ENCODE peak calls at places on chromosomes 3 and 15, in ten cellular contexts. One of them, this sample, is unnamed.
A peak's percentile ranks its signal among the peaks of the same experiment; 100 is the strongest.

GRCh38 chr3:61877359-61877770 is 316.0 kb downstream of the PTPRG start:
- DNase-seq in choroid plexus epithelial cell: peak; percentile 74
- DNase-seq in cardiac muscle cell: no peak
- DNase-seq in Caco-2: peak; percentile 38
- DNase-seq in fibroblast of mammary gland: no peak
- DNase-seq in left ventricle myocardium inferior: no peak
- DNase-seq in BE2C: no peak
- DNase-seq in spleen: no peak
- DNase-seq in omental fat pad: no peak
- DNase-seq in brain microvascular endothelial cell: no peak
- DNase-seq in this sample: no peak

GRCh38 chr3:77150028-77150427 is 110.1 kb downstream of the ROBO2 start:
- DNase-seq in left ventricle myocardium inferior: no peak
- DNase-seq in choroid plexus epithelial cell: no peak
- DNase-seq in omental fat pad: no peak
- DNase-seq in Caco-2: no peak
- DNase-seq in brain microvascular endothelial cell: no peak
- DNase-seq in BE2C: no peak
- DNase-seq in spleen: no peak
- DNase-seq in cardiac muscle cell: no peak
- DNase-seq in fibroblast of mammary gland: no peak
- DNase-seq in this sample: no peak

GRCh38 chr15:67521770-67522568 is 1.0 kb downstream of the C15orf61 start:
- DNase-seq in fibroblast of mammary gland: peak; percentile 77
- DNase-seq in spleen: no peak
- DNase-seq in choroid plexus epithelial cell: peak; percentile 43
- DNase-seq in cardiac muscle cell: no peak
- DNase-seq in left ventricle myocardium inferior: no peak
- DNase-seq in BE2C: no peak
- DNase-seq in brain microvascular endothelial cell: no peak
- DNase-seq in Caco-2: no peak
- DNase-seq in omental fat pad: no peak
- DNase-seq in this sample: no peak

GRCh38 chr15:53710906-53711305 is 48.6 kb downstream of the WDR72 start:
- DNase-seq in spleen: no peak
- DNase-seq in brain microvascular endothelial cell: no peak
- DNase-seq in cardiac muscle cell: no peak
- DNase-seq in BE2C: no peak
- DNase-seq in left ventricle myocardium inferior: no peak
- DNase-seq in fibroblast of mammary gland: no peak
- DNase-seq in choroid plexus epithelial cell: no peak
- DNase-seq in Caco-2: no peak
- DNase-seq in omental fat pad: no peak
- DNase-seq in this sample: no peak

GRCh38 chr3:14371573-14372474 is 30.6 kb upstream of the SLC6A6 start:
- DNase-seq in brain microvascular endothelial cell: peak; percentile 24
- DNase-seq in BE2C: peak; percentile 78
- DNase-seq in spleen: peak; percentile 90
- DNase-seq in omental fat pad: peak; percentile 43
- DNase-seq in cardiac muscle cell: peak; percentile 96
- DNase-seq in left ventricle myocardium inferior: peak; percentile 89
- DNase-seq in choroid plexus epithelial cell: peak; percentile 42
- DNase-seq in fibroblast of mammary gland: peak; percentile 43
- DNase-seq in Caco-2: peak; percentile 48
- DNase-seq in this sample: no peak

GRCh38 chr3:184600685-184601377 is 39.2 kb downstream of the EPHB3 start:
- DNase-seq in cardiac muscle cell: no peak
- DNase-seq in choroid plexus epithelial cell: no peak
- DNase-seq in brain microvascular endothelial cell: no peak
- DNase-seq in BE2C: no peak
- DNase-seq in spleen: no peak
- DNase-seq in omental fat pad: no peak
- DNase-seq in fibroblast of mammary gland: no peak
- DNase-seq in left ventricle myocardium inferior: no peak
- DNase-seq in Caco-2: no peak
- DNase-seq in this sample: no peak

GRCh38 chr3:151880326-151880725 is 6.9 kb downstream of the SUCNR1 start:
- DNase-seq in left ventricle myocardium inferior: no peak
- DNase-seq in spleen: no peak
- DNase-seq in choroid plexus epithelial cell: no peak
- DNase-seq in Caco-2: no peak
- DNase-seq in cardiac muscle cell: no peak
- DNase-seq in brain microvascular endothelial cell: no peak
- DNase-seq in BE2C: no peak
- DNase-seq in omental fat pad: no peak
- DNase-seq in fibroblast of mammary gland: no peak
- DNase-seq in this sample: no peak

GRCh38 chr3:38133209-38133556 is 3.7 kb downstream of the ACAA1 start:
- DNase-seq in BE2C: no peak
- DNase-seq in cardiac muscle cell: no peak
- DNase-seq in spleen: no peak
- DNase-seq in choroid plexus epithelial cell: no peak
- DNase-seq in brain microvascular endothelial cell: no peak
- DNase-seq in Caco-2: no peak
- DNase-seq in omental fat pad: no peak
- DNase-seq in fibroblast of mammary gland: no peak
- DNase-seq in left ventricle myocardium inferior: no peak
- DNase-seq in this sample: no peak

GRCh38 chr15:79919090-79919748 is 22.4 kb upstream of the MTHFS start:
- DNase-seq in cardiac muscle cell: no peak
- DNase-seq in left ventricle myocardium inferior: no peak
- DNase-seq in BE2C: no peak
- DNase-seq in choroid plexus epithelial cell: no peak
- DNase-seq in Caco-2: no peak
- DNase-seq in spleen: peak; percentile 77
- DNase-seq in brain microvascular endothelial cell: no peak
- DNase-seq in fibroblast of mammary gland: no peak
- DNase-seq in omental fat pad: no peak
- DNase-seq in this sample: no peak

GRCh38 chr3:33645060-33645841 is 72.8 kb downstream of the CLASP2 start:
- DNase-seq in BE2C: peak; percentile 32
- DNase-seq in choroid plexus epithelial cell: peak; percentile 57
- DNase-seq in spleen: no peak
- DNase-seq in left ventricle myocardium inferior: no peak
- DNase-seq in omental fat pad: no peak
- DNase-seq in brain microvascular endothelial cell: peak; percentile 43
- DNase-seq in Caco-2: no peak
- DNase-seq in cardiac muscle cell: peak; percentile 20
- DNase-seq in fibroblast of mammary gland: peak; percentile 38
- DNase-seq in this sample: no peak

GRCh38 chr3:40771112-40771511 is 246.4 kb downstream of the ZNF621 start:
- DNase-seq in left ventricle myocardium inferior: no peak
- DNase-seq in spleen: no peak
- DNase-seq in choroid plexus epithelial cell: no peak
- DNase-seq in Caco-2: no peak
- DNase-seq in fibroblast of mammary gland: no peak
- DNase-seq in brain microvascular endothelial cell: no peak
- DNase-seq in omental fat pad: no peak
- DNase-seq in BE2C: no peak
- DNase-seq in cardiac muscle cell: no peak
- DNase-seq in this sample: no peak

GRCh38 chr15:63939531-63940130 is 105.9 kb upstream of the HERC1 start:
- DNase-seq in spleen: no peak
- DNase-seq in BE2C: no peak
- DNase-seq in Caco-2: no peak
- DNase-seq in omental fat pad: no peak
- DNase-seq in cardiac muscle cell: no peak
- DNase-seq in brain microvascular endothelial cell: peak; percentile 73
- DNase-seq in fibroblast of mammary gland: peak; percentile 71
- DNase-seq in left ventricle myocardium inferior: peak; percentile 39
- DNase-seq in choroid plexus epithelial cell: peak; percentile 92
- DNase-seq in this sample: no peak

GRCh38 chr3:123105201-123106189 is 38.7 kb downstream of the PDIA5 start:
- DNase-seq in brain microvascular endothelial cell: no peak
- DNase-seq in fibroblast of mammary gland: no peak
- DNase-seq in Caco-2: no peak
- DNase-seq in choroid plexus epithelial cell: no peak
- DNase-seq in left ventricle myocardium inferior: no peak
- DNase-seq in spleen: peak; percentile 79
- DNase-seq in omental fat pad: no peak
- DNase-seq in cardiac muscle cell: no peak
- DNase-seq in BE2C: peak; percentile 66
- DNase-seq in this sample: no peak

GRCh38 chr3:59432676-59433075 is 382.9 kb upstream of the CFAP20DC start:
- DNase-seq in spleen: no peak
- DNase-seq in Caco-2: no peak
- DNase-seq in omental fat pad: no peak
- DNase-seq in cardiac muscle cell: no peak
- DNase-seq in left ventricle myocardium inferior: no peak
- DNase-seq in choroid plexus epithelial cell: peak; percentile 34
- DNase-seq in fibroblast of mammary gland: peak; percentile 14
- DNase-seq in brain microvascular endothelial cell: peak; percentile 34
- DNase-seq in BE2C: no peak
- DNase-seq in this sample: no peak

GRCh38 chr3:126945171-126945721 is 37.7 kb upstream of the PLXNA1 start:
- DNase-seq in choroid plexus epithelial cell: no peak
- DNase-seq in Caco-2: no peak
- DNase-seq in spleen: peak; percentile 65
- DNase-seq in left ventricle myocardium inferior: no peak
- DNase-seq in cardiac muscle cell: no peak
- DNase-seq in fibroblast of mammary gland: no peak
- DNase-seq in omental fat pad: no peak
- DNase-seq in BE2C: no peak
- DNase-seq in brain microvascular endothelial cell: no peak
- DNase-seq in this sample: peak; percentile 5

DNA sequence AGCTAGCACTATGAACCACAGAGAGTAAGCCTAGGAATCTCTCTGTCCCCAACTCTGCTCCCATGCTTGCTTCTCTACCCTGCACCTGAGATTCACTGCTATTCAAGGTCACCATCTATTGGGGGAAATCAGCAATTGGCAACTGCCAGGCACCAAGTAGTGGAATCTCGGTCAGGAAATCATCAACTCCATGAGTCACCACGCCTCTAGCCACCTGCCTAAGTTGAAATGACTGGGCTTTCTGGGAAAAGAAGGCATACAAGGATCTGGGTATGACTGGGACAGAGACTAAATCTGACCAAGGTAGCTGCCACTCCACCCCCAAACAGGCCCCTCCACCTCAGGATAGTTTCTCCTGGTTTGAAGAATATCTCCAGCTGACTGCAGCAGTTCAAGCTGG is 464.1 kb upstream of the CBLB start:
- DNase-seq in spleen: no peak
- DNase-seq in BE2C: peak; percentile 15
- DNase-seq in brain microvascular endothelial cell: no peak
- DNase-seq in cardiac muscle cell: no peak
- DNase-seq in omental fat pad: no peak
- DNase-seq in Caco-2: no peak
- DNase-seq in left ventricle myocardium inferior: no peak
- DNase-seq in fibroblast of mammary gland: peak; percentile 30
- DNase-seq in choroid plexus epithelial cell: no peak
- DNase-seq in this sample: no peak
- TF ChIP-seq CTCF in spleen: no peak
- TF ChIP-seq CTCF in BE2C: peak; percentile 11
- TF ChIP-seq CTCF in brain microvascular endothelial cell: no peak
- TF ChIP-seq CTCF in cardiac muscle cell: no peak
- TF ChIP-seq CTCF in omental fat pad: no peak
- TF ChIP-seq CTCF in Caco-2: no peak
- TF ChIP-seq CTCF in left ventricle myocardium inferior: no peak
- TF ChIP-seq CTCF in fibroblast of mammary gland: no peak
- TF ChIP-seq CTCF in choroid plexus epithelial cell: no peak
- TF ChIP-seq CTCF in this sample: no peak

GRCh38 chr3:116517308-116517707 is 72.0 kb upstream of the LSAMP start:
- DNase-seq in omental fat pad: no peak
- DNase-seq in fibroblast of mammary gland: peak; percentile 11
- DNase-seq in brain microvascular endothelial cell: peak; percentile 0
- DNase-seq in cardiac muscle cell: peak; percentile 23
- DNase-seq in left ventricle myocardium inferior: no peak
- DNase-seq in choroid plexus epithelial cell: peak; percentile 4
- DNase-seq in Caco-2: no peak
- DNase-seq in BE2C: no peak
- DNase-seq in spleen: no peak
- DNase-seq in this sample: no peak
- TF ChIP-seq CTCF in omental fat pad: no peak
- TF ChIP-seq CTCF in fibroblast of mammary gland: peak; percentile 27
- TF ChIP-seq CTCF in brain microvascular endothelial cell: peak; percentile 35
- TF ChIP-seq CTCF in cardiac muscle cell: peak; percentile 17
- TF ChIP-seq CTCF in left ventricle myocardium inferior: no peak
- TF ChIP-seq CTCF in choroid plexus epithelial cell: no peak
- TF ChIP-seq CTCF in Caco-2: peak; percentile 27
- TF ChIP-seq CTCF in BE2C: peak; percentile 50
- TF ChIP-seq CTCF in spleen: no peak
- TF ChIP-seq CTCF in this sample: peak; percentile 43

DNA sequence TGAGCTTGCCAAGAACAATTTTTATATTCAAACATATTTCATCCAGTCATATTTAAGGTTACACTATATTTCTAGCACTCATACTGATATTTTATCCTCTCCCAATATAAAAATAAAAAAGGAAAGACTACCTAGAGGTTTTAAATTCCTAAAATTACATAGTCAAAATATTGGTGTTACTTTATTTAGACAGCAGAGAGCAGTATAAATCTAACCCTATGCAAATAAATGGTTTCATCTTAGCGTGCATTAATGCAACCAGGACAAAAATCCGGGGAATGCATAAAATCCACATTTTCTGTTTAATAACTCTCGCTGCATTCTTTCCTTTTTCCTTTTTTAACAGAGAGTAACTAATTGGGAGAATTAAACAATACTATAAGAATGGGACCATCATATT is 1447.4 kb upstream of the ALCAM start:
- DNase-seq in BE2C: no peak
- DNase-seq in left ventricle myocardium inferior: no peak
- DNase-seq in spleen: no peak
- DNase-seq in Caco-2: no peak
- DNase-seq in omental fat pad: no peak
- DNase-seq in choroid plexus epithelial cell: peak; percentile 8
- DNase-seq in brain microvascular endothelial cell: no peak
- DNase-seq in fibroblast of mammary gland: no peak
- DNase-seq in cardiac muscle cell: no peak
- DNase-seq in this sample: no peak
- TF ChIP-seq CTCF in BE2C: no peak
- TF ChIP-seq CTCF in left ventricle myocardium inferior: no peak
- TF ChIP-seq CTCF in spleen: no peak
- TF ChIP-seq CTCF in Caco-2: no peak
- TF ChIP-seq CTCF in omental fat pad: no peak
- TF ChIP-seq CTCF in choroid plexus epithelial cell: no peak
- TF ChIP-seq CTCF in brain microvascular endothelial cell: no peak
- TF ChIP-seq CTCF in fibroblast of mammary gland: no peak
- TF ChIP-seq CTCF in cardiac muscle cell: no peak
- TF ChIP-seq CTCF in this sample: no peak

DNA sequence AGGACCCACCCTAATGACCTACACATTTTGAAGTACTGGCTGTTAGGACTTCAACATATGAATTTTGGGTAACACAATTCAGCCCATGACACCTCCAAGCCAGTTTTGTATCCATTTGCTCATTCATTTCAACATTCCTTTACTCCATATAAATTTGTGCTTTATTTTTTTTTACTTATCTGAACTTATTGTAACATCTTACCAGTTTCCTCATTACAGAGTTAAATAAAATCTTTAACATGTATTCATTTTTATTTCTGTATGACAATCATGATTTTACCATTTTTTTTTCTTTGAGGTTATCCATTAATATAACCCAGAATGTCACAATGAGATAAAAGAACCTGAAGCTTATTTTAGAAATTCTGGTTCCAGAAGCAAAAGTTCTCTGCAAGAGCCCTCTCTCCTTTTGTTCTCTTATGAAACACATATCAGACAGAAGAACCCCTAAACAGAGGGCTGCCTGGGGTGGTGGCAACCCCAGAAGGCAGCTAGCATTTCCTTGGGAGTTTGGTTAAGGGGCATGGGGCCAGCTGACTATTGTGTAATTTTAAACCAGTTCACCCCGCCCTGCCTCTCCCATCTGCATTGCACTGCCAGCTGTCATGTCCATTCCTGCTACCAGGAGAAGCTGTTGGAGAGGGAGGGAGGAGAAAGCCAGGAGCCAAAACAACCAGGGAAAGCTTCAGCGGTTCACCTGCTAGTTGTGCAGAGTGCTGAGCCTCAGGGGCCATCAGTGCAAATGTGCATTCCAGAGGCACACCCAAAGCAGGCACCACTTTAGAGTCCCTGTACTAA is 47.8 kb upstream of the ATP1B3 start:
- DNase-seq in cardiac muscle cell: peak; percentile 15
- DNase-seq in choroid plexus epithelial cell: peak; percentile 11
- DNase-seq in left ventricle myocardium inferior: peak; percentile 30
- DNase-seq in BE2C: peak; percentile 26
- DNase-seq in Caco-2: peak; percentile 30
- DNase-seq in omental fat pad: no peak
- DNase-seq in spleen: no peak
- DNase-seq in brain microvascular endothelial cell: no peak
- DNase-seq in fibroblast of mammary gland: peak; percentile 28
- DNase-seq in this sample: peak; percentile 68
- TF ChIP-seq CTCF in cardiac muscle cell: no peak
- TF ChIP-seq CTCF in choroid plexus epithelial cell: no peak
- TF ChIP-seq CTCF in left ventricle myocardium inferior: no peak
- TF ChIP-seq CTCF in BE2C: no peak
- TF ChIP-seq CTCF in Caco-2: no peak
- TF ChIP-seq CTCF in omental fat pad: no peak
- TF ChIP-seq CTCF in spleen: no peak
- TF ChIP-seq CTCF in brain microvascular endothelial cell: no peak
- TF ChIP-seq CTCF in fibroblast of mammary gland: no peak
- TF ChIP-seq CTCF in this sample: no peak